ENCODE peak calls at places on chromosomes 4 and X, in five cellular contexts. One of them, this sample, is unnamed.

GRCh38 chr4:91058345-91058744 is 931.2 kb downstream of the CCSER1 start:
- DNase-seq in heart right ventricle: no peak
- DNase-seq in OCI-LY7: no peak
- DNase-seq in nephron progenitor cell: no peak
- DNase-seq in uterus: no peak
- DNase-seq in this sample: no peak

GRCh38 chr4:74474345-74475099 is 29.6 kb downstream of the AREG start:
- DNase-seq in heart right ventricle: no peak
- DNase-seq in OCI-LY7: no peak
- DNase-seq in nephron progenitor cell: no peak
- DNase-seq in uterus: no peak
- DNase-seq in this sample: no peak

GRCh38 chr4:5504486-5504885 is 203.9 kb downstream of the EVC2 start:
- DNase-seq in heart right ventricle: no peak
- DNase-seq in OCI-LY7: no peak
- DNase-seq in nephron progenitor cell: no peak
- DNase-seq in uterus: no peak
- DNase-seq in this sample: no peak

GRCh38 chrX:136121788-136122187 is 25.5 kb upstream of the FHL1 start:
- DNase-seq in heart right ventricle: no peak
- DNase-seq in OCI-LY7: no peak
- DNase-seq in nephron progenitor cell: no peak
- DNase-seq in uterus: no peak
- DNase-seq in this sample: no peak

GRCh38 chrX:117711774-117712173 is 404.8 kb downstream of the KLHL13 start:
- DNase-seq in heart right ventricle: no peak
- DNase-seq in OCI-LY7: no peak
- DNase-seq in nephron progenitor cell: no peak
- DNase-seq in uterus: no peak
- DNase-seq in this sample: no peak

GRCh38 chr4:58553679-58554078 is 1443.5 kb upstream of the IGFBP7 start:
- DNase-seq in heart right ventricle: no peak
- DNase-seq in OCI-LY7: no peak
- DNase-seq in nephron progenitor cell: no peak
- DNase-seq in uterus: no peak
- DNase-seq in this sample: no peak

GRCh38 chrX:675279-675886 is 44.8 kb downstream of the SHOX start:
- DNase-seq in heart right ventricle: no peak
- DNase-seq in OCI-LY7: no peak
- DNase-seq in nephron progenitor cell: no peak
- DNase-seq in uterus: no peak
- DNase-seq in this sample: no peak

GRCh38 chr4:6746721-6747689 is 31.0 kb downstream of the BLOC1S4 start:
- DNase-seq in heart right ventricle: peak; percentile 39
- DNase-seq in OCI-LY7: no peak
- DNase-seq in nephron progenitor cell: no peak
- DNase-seq in uterus: no peak
- DNase-seq in this sample: no peak

GRCh38 chr4:102665527-102665926 is 95.2 kb downstream of the MANBA start:
- DNase-seq in heart right ventricle: no peak
- DNase-seq in OCI-LY7: no peak
- DNase-seq in nephron progenitor cell: no peak
- DNase-seq in uterus: no peak
- DNase-seq in this sample: no peak

GRCh38 chrX:120761810-120762209 is 113.9 kb downstream of the CT47B1 start:
- DNase-seq in heart right ventricle: peak; percentile 5
- DNase-seq in OCI-LY7: no peak
- DNase-seq in nephron progenitor cell: no peak
- DNase-seq in uterus: no peak
- DNase-seq in this sample: no peak

GRCh38 chr4:124184767-124185166 is 527.8 kb downstream of the ANKRD50 start:
- DNase-seq in heart right ventricle: no peak
- DNase-seq in OCI-LY7: no peak
- DNase-seq in nephron progenitor cell: no peak
- DNase-seq in uterus: no peak
- DNase-seq in this sample: no peak

GRCh38 chr4:127555106-127555505 is 77.7 kb upstream of the INTU start:
- DNase-seq in heart right ventricle: no peak
- DNase-seq in OCI-LY7: no peak
- DNase-seq in nephron progenitor cell: no peak
- DNase-seq in uterus: no peak
- DNase-seq in this sample: no peak

GRCh38 chr4:19999331-19999730 is 252.4 kb upstream of the SLIT2 start:
- DNase-seq in heart right ventricle: no peak
- DNase-seq in OCI-LY7: no peak
- DNase-seq in nephron progenitor cell: no peak
- DNase-seq in uterus: no peak
- DNase-seq in this sample: no peak

GRCh38 chrX:13494562-13494961 is 74.8 kb upstream of the EGFL6 start:
- DNase-seq in heart right ventricle: no peak
- DNase-seq in OCI-LY7: no peak
- DNase-seq in nephron progenitor cell: no peak
- DNase-seq in uterus: no peak
- DNase-seq in this sample: no peak

GRCh38 chrX:123846598-123847038 is 13.2 kb upstream of the XIAP start:
- DNase-seq in heart right ventricle: no peak
- DNase-seq in OCI-LY7: no peak
- DNase-seq in nephron progenitor cell: no peak
- DNase-seq in uterus: no peak
- DNase-seq in this sample: no peak

GRCh38 chr4:161317000-161317399 is 846.8 kb downstream of the FSTL5 start:
- DNase-seq in heart right ventricle: no peak
- DNase-seq in OCI-LY7: no peak
- DNase-seq in nephron progenitor cell: no peak
- DNase-seq in uterus: no peak
- DNase-seq in this sample: no peak

DNA sequence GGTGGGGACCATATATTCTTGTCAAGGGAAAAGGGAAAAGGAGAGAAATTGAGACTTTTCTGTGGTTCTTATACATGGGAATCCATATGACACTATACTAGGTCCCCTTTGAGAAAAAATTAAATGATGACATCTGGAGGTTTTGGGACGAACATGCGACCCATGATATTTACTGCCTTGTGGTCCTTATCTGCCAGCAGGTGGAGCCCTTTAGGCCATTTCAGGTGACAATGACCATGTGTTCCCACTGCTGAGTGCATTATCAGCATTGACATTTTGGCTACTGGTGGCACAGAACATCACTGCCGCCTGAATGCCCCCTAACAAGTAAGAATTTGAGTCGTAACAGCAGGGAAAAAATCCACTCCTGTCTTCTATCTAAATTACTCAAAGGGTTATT is 843.4 kb downstream of the FSTL5 start:
- DNase-seq in heart right ventricle: no peak
- DNase-seq in OCI-LY7: peak; percentile 37
- DNase-seq in nephron progenitor cell: peak; percentile 11
- DNase-seq in uterus: no peak
- DNase-seq in this sample: peak; percentile 20
- TF ChIP-seq CTCF in heart right ventricle: no peak
- TF ChIP-seq CTCF in OCI-LY7: peak; percentile 78
- TF ChIP-seq CTCF in nephron progenitor cell: peak; percentile 50
- TF ChIP-seq CTCF in uterus: no peak
- TF ChIP-seq CTCF in this sample: peak; percentile 55

DNA sequence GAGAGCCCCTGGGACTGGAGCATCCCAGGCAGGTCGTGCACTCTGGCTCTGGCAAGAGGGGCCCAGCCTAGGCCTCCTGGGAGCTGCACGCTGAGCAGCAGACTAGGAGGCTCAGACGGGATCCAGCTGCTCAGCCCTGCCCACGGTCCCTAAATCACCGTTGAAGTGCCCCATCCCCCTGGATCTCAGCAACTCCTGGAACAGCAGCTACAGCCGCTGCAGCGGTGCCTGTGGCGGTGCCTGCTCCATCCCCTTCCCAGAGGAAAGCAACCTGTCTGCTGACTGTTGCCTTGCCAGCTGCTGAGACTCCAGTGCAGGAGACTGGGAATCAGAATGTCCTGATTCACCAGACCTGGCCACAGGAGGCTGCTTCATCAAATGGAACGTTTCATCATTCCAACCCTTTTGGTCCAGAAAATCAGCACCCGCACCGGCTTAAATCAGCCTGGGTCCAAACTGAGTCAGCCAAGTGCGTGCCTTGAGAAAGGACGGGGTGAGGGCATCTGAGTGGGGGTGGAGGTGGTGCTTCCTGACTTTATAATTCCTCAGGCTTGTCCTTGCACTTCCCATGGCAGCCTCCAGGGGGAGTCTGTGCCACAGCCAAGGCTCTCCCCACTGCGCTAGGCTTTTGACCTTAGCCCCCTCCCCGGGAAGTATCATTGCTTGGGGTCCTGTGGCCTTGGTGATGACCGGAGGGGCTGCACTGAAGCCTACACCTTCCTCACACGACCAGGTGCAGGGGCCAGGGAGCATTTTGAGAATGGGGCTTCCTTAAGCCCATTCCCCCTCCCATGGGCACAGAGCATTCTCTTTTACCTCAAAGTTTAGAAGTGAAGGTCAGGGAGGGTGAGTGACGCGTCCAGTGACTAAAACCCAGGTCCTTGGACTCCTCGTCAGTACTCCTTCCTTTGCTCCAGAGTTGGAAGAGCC is 6.5 kb downstream of the ZNF185 start:
- DNase-seq in heart right ventricle: peak; percentile 22
- DNase-seq in OCI-LY7: peak; percentile 36
- DNase-seq in nephron progenitor cell: peak; percentile 70
- DNase-seq in uterus: peak; percentile 54
- DNase-seq in this sample: peak; percentile 72
- TF ChIP-seq CTCF in heart right ventricle: peak; percentile 63
- TF ChIP-seq CTCF in OCI-LY7: peak; percentile 72
- TF ChIP-seq CTCF in nephron progenitor cell: peak; percentile 65
- TF ChIP-seq CTCF in uterus: peak; percentile 40
- TF ChIP-seq CTCF in this sample: peak; percentile 55

GRCh38 chr4:26150948-26151347 is 169.9 kb upstream of the RBPJ start:
- DNase-seq in heart right ventricle: no peak
- DNase-seq in OCI-LY7: no peak
- DNase-seq in nephron progenitor cell: no peak
- DNase-seq in uterus: no peak
- DNase-seq in this sample: no peak
- TF ChIP-seq CTCF in heart right ventricle: no peak
- TF ChIP-seq CTCF in OCI-LY7: no peak
- TF ChIP-seq CTCF in nephron progenitor cell: no peak
- TF ChIP-seq CTCF in uterus: no peak
- TF ChIP-seq CTCF in this sample: no peak

GRCh38 chr4:88411491-88412101 is 32.9 kb downstream of the HERC6 start:
- DNase-seq in heart right ventricle: no peak
- DNase-seq in OCI-LY7: no peak
- DNase-seq in nephron progenitor cell: no peak
- DNase-seq in uterus: no peak
- DNase-seq in this sample: no peak

GRCh38 chr4:88409789-88410188 is 31.1 kb downstream of the HERC6 start:
- DNase-seq in heart right ventricle: no peak
- DNase-seq in OCI-LY7: no peak
- DNase-seq in nephron progenitor cell: no peak
- DNase-seq in uterus: no peak
- DNase-seq in this sample: no peak

GRCh38 chr4:88414755-88415154 is 36.1 kb downstream of the HERC6 start:
- DNase-seq in heart right ventricle: no peak
- DNase-seq in OCI-LY7: no peak
- DNase-seq in nephron progenitor cell: no peak
- DNase-seq in uterus: no peak
- DNase-seq in this sample: no peak

GRCh38 chr4:88409206-88409605 is 30.6 kb downstream of the HERC6 start:
- DNase-seq in heart right ventricle: no peak
- DNase-seq in OCI-LY7: no peak
- DNase-seq in nephron progenitor cell: no peak
- DNase-seq in uterus: no peak
- DNase-seq in this sample: no peak
- TF ChIP-seq CTCF in heart right ventricle: no peak
- TF ChIP-seq CTCF in OCI-LY7: no peak
- TF ChIP-seq CTCF in nephron progenitor cell: no peak
- TF ChIP-seq CTCF in uterus: no peak
- TF ChIP-seq CTCF in this sample: no peak

GRCh38 chrX:50068893-50069292 is 131.9 kb downstream of the AKAP4 start:
- DNase-seq in heart right ventricle: no peak
- DNase-seq in OCI-LY7: no peak
- DNase-seq in nephron progenitor cell: no peak
- DNase-seq in uterus: no peak
- DNase-seq in this sample: no peak

GRCh38 chrX:50068293-50068568 is 132.6 kb downstream of the AKAP4 start:
- DNase-seq in heart right ventricle: no peak
- DNase-seq in OCI-LY7: no peak
- DNase-seq in nephron progenitor cell: no peak
- DNase-seq in uterus: no peak
- DNase-seq in this sample: no peak

GRCh38 chrX:50071507-50071906 is 129.3 kb downstream of the AKAP4 start:
- DNase-seq in heart right ventricle: no peak
- DNase-seq in OCI-LY7: no peak
- DNase-seq in nephron progenitor cell: no peak
- DNase-seq in uterus: no peak
- DNase-seq in this sample: no peak

GRCh38 chrX:50066318-50066937 is 134.4 kb downstream of the AKAP4 start:
- DNase-seq in heart right ventricle: no peak
- DNase-seq in OCI-LY7: no peak
- DNase-seq in nephron progenitor cell: no peak
- DNase-seq in uterus: no peak
- DNase-seq in this sample: no peak

GRCh38 chrX:50067435-50068292 is 133.1 kb downstream of the AKAP4 start:
- DNase-seq in heart right ventricle: no peak
- DNase-seq in OCI-LY7: no peak
- DNase-seq in nephron progenitor cell: peak; percentile 42
- DNase-seq in uterus: peak; percentile 15
- DNase-seq in this sample: no peak
- TF ChIP-seq CTCF in heart right ventricle: no peak
- TF ChIP-seq CTCF in OCI-LY7: no peak
- TF ChIP-seq CTCF in nephron progenitor cell: no peak
- TF ChIP-seq CTCF in uterus: no peak
- TF ChIP-seq CTCF in this sample: no peak

DNA sequence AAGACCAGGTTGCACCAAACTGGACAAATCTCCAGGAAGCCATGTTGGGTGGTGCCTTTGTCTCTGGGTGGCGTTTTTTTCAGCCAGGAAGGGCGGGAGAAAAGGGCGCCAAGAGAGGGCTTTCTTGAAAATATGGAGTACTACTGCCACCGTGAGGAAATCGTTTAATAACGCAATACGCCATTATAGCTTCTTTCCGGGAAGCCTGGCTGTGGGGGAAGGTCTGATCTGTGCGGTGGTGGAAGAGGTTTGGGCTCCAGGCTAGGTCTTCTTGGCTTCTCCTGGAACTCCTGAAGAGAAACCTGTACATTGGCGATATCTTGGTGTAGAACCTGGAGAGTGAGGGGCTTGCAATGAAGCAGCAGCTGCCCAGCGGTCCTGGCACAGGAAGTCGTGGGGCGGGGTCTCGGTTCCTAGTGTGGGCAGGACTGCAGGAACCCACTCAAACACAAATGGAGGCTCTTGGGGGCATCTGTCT is 202.7 kb downstream of the OR13H1 start:
- DNase-seq in heart right ventricle: peak; percentile 8
- DNase-seq in OCI-LY7: peak; percentile 10
- DNase-seq in nephron progenitor cell: no peak
- DNase-seq in uterus: peak; percentile 83
- DNase-seq in this sample: no peak
- TF ChIP-seq CTCF in heart right ventricle: no peak
- TF ChIP-seq CTCF in OCI-LY7: peak; percentile 19
- TF ChIP-seq CTCF in nephron progenitor cell: no peak
- TF ChIP-seq CTCF in uterus: peak; percentile 63
- TF ChIP-seq CTCF in this sample: no peak